ENCODE peak calls at places on chromosomes 5 and 9, in five cellular contexts. O is mammary epithelial cell, V is DND-41, R is adipocyte, Z is OCI-LY7. J is an unnamed sample.
A peak's percentile ranks its signal among the peaks of the same experiment; 100 is the strongest.

GRCh38 chr9:121639619-121640018 is 11.8 kb upstream of the DAB2IP start:
- DNase-seq in Z (no peak), O (no peak), V (no peak), R (no peak), J (no peak)

GRCh38 chr9:6645153-6646027 is at the start of gene GLDC:
- DNase-seq in Z (no peak), V (no peak), O (peak; percentile 31), R (peak; percentile 10), J (peak; percentile 48)

GRCh38 chr5:75274486-75274885 is 37.8 kb upstream of the ANKRD31 start:
- DNase-seq in V (no peak), R (no peak), Z (no peak), O (no peak), J (no peak)

GRCh38 chr5:172606156-172606785 is 34.8 kb upstream of the NEURL1B start:
- DNase-seq in O (no peak), Z (no peak), V (no peak), R (no peak), J (no peak)

GRCh38 chr9:98701576-98701975 is 7.2 kb downstream of the GABBR2 start:
- DNase-seq in O (no peak), R (no peak), V (no peak), Z (no peak), J (no peak)

GRCh38 chr5:1246711-1247431 is 21.7 kb downstream of the SLC6A18 start:
- DNase-seq in R (peak; percentile 35), V (peak; percentile 30), O (peak; percentile 24), Z (peak; percentile 48), J (no peak)

GRCh38 chr9:99778308-99778707 is 43.4 kb upstream of the NR4A3 start:
- DNase-seq in V (no peak), Z (no peak), R (peak; percentile 68), O (peak; percentile 78), J (no peak)

GRCh38 chr9:89799766-89800165 is 195.0 kb downstream of the GADD45G start:
- DNase-seq in Z (no peak), O (no peak), V (no peak), R (no peak), J (no peak)

GRCh38 chr5:38519476-38519875 is 37.0 kb downstream of the LIFR start:
- DNase-seq in O (no peak), R (no peak), V (no peak), Z (no peak), J (no peak)

GRCh38 chr9:21616082-21616778 is 134.1 kb upstream of the IFNE start:
- DNase-seq in V (no peak), O (peak; percentile 94), Z (no peak), R (peak; percentile 76), J (no peak)

GRCh38 chr5:88785396-88786216 is 97.4 kb downstream of the MEF2C start:
- DNase-seq in Z (no peak), O (peak; percentile 93), V (no peak), R (peak; percentile 95), J (no peak)

GRCh38 chr5:160326981-160327380 is 14.6 kb upstream of the CCNJL start:
- DNase-seq in O (no peak), Z (no peak), R (no peak), V (no peak), J (no peak)

GRCh38 chr9:79685576-79685975 is 113.8 kb downstream of the TLE4 start:
- DNase-seq in V (no peak), Z (no peak), O (peak; percentile 49), R (peak; percentile 56), J (no peak)

GRCh38 chr5:141003791-141004601 is 37.7 kb downstream of the PCDHAC2 start:
- DNase-seq in O (peak; percentile 98), V (no peak), R (no peak), Z (no peak), J (no peak)

GRCh38 chr5:57447656-57448055 is 35.0 kb downstream of the ACTBL2 start:
- DNase-seq in V (no peak), O (no peak), Z (no peak), R (peak; percentile 33), J (no peak)

GRCh38 chr9:122463828-122464632 is 13.7 kb downstream of the OR1J1 start:
- DNase-seq in V (peak; percentile 27), Z (peak; percentile 47), O (peak; percentile 37), R (no peak), J (no peak)

GRCh38 chr5:40853632-40854192 is 12.5 kb downstream of the CARD6 start:
- DNase-seq in R (no peak), V (no peak), O (no peak), Z (no peak), J (no peak)

GRCh38 chr9:21993893-21994525 is at the start of gene CDKN2A:
- DNase-seq in Z (peak; percentile 90), R (peak; percentile 59), V (no peak), O (peak; percentile 65), J (peak; percentile 52)

GRCh38 chr5:116576043-116576713 is 1.6 kb upstream of the SEMA6A start:
- DNase-seq in V (no peak), Z (peak; percentile 35), O (peak; percentile 58), R (peak; percentile 63), J (peak; percentile 3)

GRCh38 chr5:67004730-67005350 is 191.8 kb downstream of the CD180 start:
- DNase-seq in O (no peak), V (no peak), R (peak; percentile 54), Z (no peak), J (no peak)

GRCh38 chr5:67009028-67009427 is 187.6 kb downstream of the CD180 start:
- DNase-seq in Z (no peak), O (peak; percentile 65), R (no peak), V (no peak), J (no peak)

GRCh38 chr5:67003906-67004729 is 192.5 kb downstream of the CD180 start:
- DNase-seq in V (peak; percentile 87), Z (peak; percentile 92), O (peak; percentile 97), R (peak; percentile 83), J (peak; percentile 92)

GRCh38 chr5:67003373-67003905 is 193.2 kb downstream of the CD180 start:
- DNase-seq in V (no peak), Z (no peak), R (no peak), O (no peak), J (no peak)

DNA sequence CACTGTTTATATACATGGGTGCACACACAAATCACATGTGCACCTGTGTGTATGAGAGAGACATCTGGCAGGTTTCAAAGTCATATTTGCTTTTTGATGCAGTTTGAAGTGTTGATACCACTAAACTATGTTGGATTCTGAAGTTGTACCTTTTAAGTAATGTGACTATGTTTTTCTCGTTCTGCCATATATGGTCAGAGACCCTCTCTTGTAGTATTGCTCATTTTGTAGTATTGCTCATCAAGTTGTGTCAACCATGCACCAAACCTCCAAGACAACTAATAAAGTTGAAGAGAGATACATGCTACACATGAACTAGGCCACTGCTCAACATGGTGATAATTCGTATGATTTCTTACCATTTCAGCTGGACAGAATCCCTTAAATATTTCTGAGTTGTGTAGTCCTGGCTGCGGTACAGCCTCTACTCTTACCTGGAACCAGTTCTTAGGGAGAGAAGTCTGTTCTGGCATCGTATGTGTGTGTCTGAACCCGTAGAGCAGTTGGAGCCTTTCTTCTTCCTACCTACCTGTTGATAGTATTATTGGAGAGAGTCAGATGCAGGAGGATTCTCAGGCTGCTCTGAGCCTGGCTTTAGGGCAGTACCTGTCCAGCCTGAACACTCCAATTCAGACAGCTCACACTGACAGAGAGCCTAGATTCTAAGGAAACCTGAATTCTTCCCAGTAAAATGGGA is 190.3 kb downstream of the CD180 start:
- DNase-seq in V (no peak), O (no peak), R (no peak), Z (peak; percentile 17), J (no peak)
- H3K4me1 ChIP-seq in V (peaks cover 33% of the 10 kb centered on the region), O (peaks cover 40% of the 10 kb centered on the region), R (peaks cover 55% of the 10 kb centered on the region), Z (peaks cover 20% of the 10 kb centered on the region), J (peaks cover 61% of the 10 kb centered on the region)

DNA sequence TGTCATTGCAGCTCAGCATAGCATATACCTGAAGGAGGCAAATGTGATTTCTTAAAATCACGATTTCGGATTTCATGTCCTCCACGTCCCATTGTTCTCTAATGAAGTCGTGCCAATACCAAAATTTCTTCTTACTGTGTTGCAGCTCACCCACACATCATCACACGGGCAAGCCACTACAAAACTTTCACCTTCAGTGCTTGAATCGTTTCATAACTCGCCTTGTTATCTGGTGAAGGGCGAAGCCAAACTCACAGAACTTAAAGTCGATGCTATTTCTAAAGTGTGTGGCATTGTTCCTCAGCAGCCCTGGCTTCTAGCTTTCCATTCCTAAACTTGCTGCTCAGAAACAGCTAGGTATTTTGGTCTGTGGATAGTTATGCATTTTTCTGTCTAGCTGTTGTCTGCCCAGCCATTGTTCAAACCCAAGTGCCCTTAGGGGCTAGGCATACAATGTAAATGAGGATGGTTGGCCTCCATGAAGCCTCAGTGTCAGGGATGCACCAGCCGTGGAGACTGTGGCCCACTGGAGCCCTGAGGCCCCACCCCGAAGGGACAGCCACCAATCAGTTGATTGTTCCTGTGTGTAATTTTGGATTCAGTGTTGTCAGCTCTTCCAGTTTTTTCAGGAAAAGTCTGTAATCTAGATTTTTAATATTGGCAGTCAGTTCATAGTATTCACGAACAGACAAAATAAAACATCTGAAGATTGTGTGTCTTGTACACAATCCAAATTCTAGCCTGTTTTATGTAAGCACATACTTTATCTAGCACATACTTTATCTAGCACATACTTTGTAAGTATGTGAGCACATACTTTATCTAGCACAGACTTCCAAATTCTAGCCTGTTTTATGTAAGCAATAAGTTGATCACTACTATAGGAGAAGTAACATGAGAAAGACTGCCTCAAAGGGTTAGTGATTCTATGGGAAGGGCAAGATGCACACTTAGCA is 112.8 kb downstream of the DAPK1 start:
- DNase-seq in R (peak; percentile 54), V (no peak), Z (no peak), O (peak; percentile 37), J (no peak)
- H3K4me1 ChIP-seq in R (peaks cover 26% of the 10 kb centered on the region), V (peaks cover 13% of the 10 kb centered on the region), Z (peaks cover 5% of the 10 kb centered on the region), O (peaks cover 30% of the 10 kb centered on the region), J (no peaks in the 10 kb centered on the region)

GRCh38 chr9:16505159-16505558 is 365.3 kb downstream of the BNC2 start:
- DNase-seq in Z (no peak), R (peak; percentile 74), O (no peak), V (no peak), J (no peak)
- H3K4me1 ChIP-seq in Z (no peaks in the 10 kb centered on the region), R (peaks cover 43% of the 10 kb centered on the region), O (peaks cover 23% of the 10 kb centered on the region), V (no peaks in the 10 kb centered on the region), J (no peaks in the 10 kb centered on the region)

GRCh38 chr5:107566537-107566875 is 104.2 kb downstream of the EFNA5 start:
- DNase-seq in O (no peak), R (no peak), V (no peak), Z (no peak), J (no peak)

GRCh38 chr5:107564896-107565295 is 105.8 kb downstream of the EFNA5 start:
- DNase-seq in R (peak; percentile 90), O (no peak), Z (no peak), V (no peak), J (no peak)

GRCh38 chr5:107563957-107564544 is 106.7 kb downstream of the EFNA5 start:
- DNase-seq in O (no peak), Z (no peak), V (no peak), R (peak; percentile 53), J (no peak)

GRCh38 chr5:107567901-107568671 is 102.7 kb downstream of the EFNA5 start:
- DNase-seq in O (peak; percentile 79), R (no peak), Z (peak; percentile 80), V (no peak), J (no peak)

DNA sequence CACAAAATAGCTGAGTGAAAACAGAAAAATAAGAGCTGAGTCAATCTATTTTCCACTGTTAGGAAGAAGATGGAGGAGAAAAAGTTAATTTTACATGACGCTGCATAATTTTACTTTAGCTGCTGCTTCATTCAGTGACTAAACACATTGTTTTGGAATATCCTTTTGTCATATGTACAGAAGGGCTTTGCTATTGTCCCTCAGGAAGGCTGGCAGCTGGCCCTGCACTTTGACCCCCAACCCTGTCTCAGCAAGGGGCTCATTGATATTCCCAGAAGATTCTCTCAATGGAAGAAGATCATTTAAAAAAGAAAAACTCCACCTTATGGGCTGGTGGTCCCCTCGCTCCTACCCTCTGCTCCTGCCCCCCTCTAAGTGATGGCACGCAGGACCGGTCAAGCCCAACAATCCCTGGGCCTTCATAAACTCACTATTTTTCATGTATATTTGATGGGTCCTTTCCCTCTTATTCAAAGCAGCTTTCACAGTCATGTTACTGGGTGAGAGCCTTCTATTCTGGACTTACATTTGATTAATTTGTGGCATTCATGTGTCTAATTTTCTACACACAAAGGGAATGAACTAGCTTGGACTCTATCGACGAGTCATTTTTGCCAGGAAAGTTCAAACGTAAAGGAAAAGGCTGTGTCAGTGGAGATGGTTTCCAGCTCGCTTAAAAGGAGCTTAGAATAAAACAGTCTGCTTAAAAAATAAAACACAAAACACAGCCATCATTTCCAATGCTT is 104.8 kb downstream of the EFNA5 start:
- DNase-seq in O (no peak), R (no peak), Z (no peak), V (no peak), J (no peak)
- H3K4me1 ChIP-seq in O (peaks cover 46% of the 10 kb centered on the region), R (peaks cover 18% of the 10 kb centered on the region), Z (peaks cover 49% of the 10 kb centered on the region), V (peaks cover 27% of the 10 kb centered on the region), J (peaks cover 4% of the 10 kb centered on the region)

J was measured in CD4-positive, alpha-beta memory T cell.